ENCODE peak calls at places on chromosomes 2 and 18, in six cellular contexts. One of them, this sample, is unnamed.

GRCh38 chr2:68345129-68345875 is 19.8 kb upstream of the PLEK start:
- DNase-seq in heart left ventricle: no peak
- DNase-seq in nephron progenitor cell: no peak
- DNase-seq in heart right ventricle: no peak
- DNase-seq in neural crest cell: no peak
- DNase-seq in glutamatergic neuron: no peak
- DNase-seq in this sample: no peak

GRCh38 chr2:32246911-32247310 is 17.8 kb downstream of the NLRC4 start:
- DNase-seq in heart right ventricle: no peak
- DNase-seq in heart left ventricle: no peak
- DNase-seq in neural crest cell: no peak
- DNase-seq in nephron progenitor cell: no peak
- DNase-seq in glutamatergic neuron: no peak
- DNase-seq in this sample: no peak

GRCh38 chr2:168633895-168634294 is 168.5 kb upstream of the NOSTRIN start:
- DNase-seq in nephron progenitor cell: no peak
- DNase-seq in glutamatergic neuron: no peak
- DNase-seq in heart left ventricle: no peak
- DNase-seq in neural crest cell: no peak
- DNase-seq in heart right ventricle: no peak
- DNase-seq in this sample: no peak

GRCh38 chr18:5584751-5585417 is 41.1 kb upstream of the EPB41L3 start:
- DNase-seq in neural crest cell: no peak
- DNase-seq in glutamatergic neuron: no peak
- DNase-seq in heart left ventricle: no peak
- DNase-seq in nephron progenitor cell: no peak
- DNase-seq in heart right ventricle: no peak
- DNase-seq in this sample: peak; percentile 72

GRCh38 chr2:200507179-200507578 is 2.7 kb downstream of the KCTD18 start:
- DNase-seq in heart left ventricle: no peak
- DNase-seq in nephron progenitor cell: no peak
- DNase-seq in heart right ventricle: no peak
- DNase-seq in neural crest cell: no peak
- DNase-seq in glutamatergic neuron: no peak
- DNase-seq in this sample: no peak

GRCh38 chr18:62499263-62499650 is 23.6 kb upstream of the ZCCHC2 start:
- DNase-seq in heart left ventricle: peak; percentile 58
- DNase-seq in neural crest cell: peak; percentile 36
- DNase-seq in glutamatergic neuron: no peak
- DNase-seq in nephron progenitor cell: no peak
- DNase-seq in heart right ventricle: no peak
- DNase-seq in this sample: no peak

GRCh38 chr2:28606986-28607441 is 111.2 kb downstream of the PLB1 start:
- DNase-seq in heart left ventricle: no peak
- DNase-seq in nephron progenitor cell: peak; percentile 35
- DNase-seq in neural crest cell: no peak
- DNase-seq in glutamatergic neuron: no peak
- DNase-seq in heart right ventricle: no peak
- DNase-seq in this sample: no peak

GRCh38 chr2:239287461-239287860 is 113.4 kb downstream of the HDAC4 start:
- DNase-seq in glutamatergic neuron: no peak
- DNase-seq in nephron progenitor cell: no peak
- DNase-seq in heart left ventricle: no peak
- DNase-seq in heart right ventricle: no peak
- DNase-seq in neural crest cell: no peak
- DNase-seq in this sample: no peak

GRCh38 chr2:231219289-231219688 is 20.9 kb downstream of the ARMC9 start:
- DNase-seq in heart right ventricle: no peak
- DNase-seq in glutamatergic neuron: no peak
- DNase-seq in nephron progenitor cell: no peak
- DNase-seq in heart left ventricle: no peak
- DNase-seq in neural crest cell: no peak
- DNase-seq in this sample: no peak

GRCh38 chr2:111192778-111193368 is 72.2 kb downstream of the BCL2L11 start:
- DNase-seq in heart right ventricle: no peak
- DNase-seq in heart left ventricle: no peak
- DNase-seq in neural crest cell: no peak
- DNase-seq in nephron progenitor cell: no peak
- DNase-seq in glutamatergic neuron: no peak
- DNase-seq in this sample: no peak

GRCh38 chr2:233999182-233999581 is 51.3 kb upstream of the SPP2 start:
- DNase-seq in neural crest cell: no peak
- DNase-seq in glutamatergic neuron: peak; percentile 46
- DNase-seq in heart right ventricle: no peak
- DNase-seq in nephron progenitor cell: no peak
- DNase-seq in heart left ventricle: no peak
- DNase-seq in this sample: no peak

GRCh38 chr2:174776223-174776622 is 12.0 kb upstream of the CHRNA1 start:
- DNase-seq in heart left ventricle: no peak
- DNase-seq in heart right ventricle: no peak
- DNase-seq in glutamatergic neuron: peak; percentile 52
- DNase-seq in nephron progenitor cell: no peak
- DNase-seq in neural crest cell: no peak
- DNase-seq in this sample: no peak
- TF ChIP-seq CTCF in heart left ventricle: no peak
- TF ChIP-seq CTCF in heart right ventricle: no peak
- TF ChIP-seq CTCF in glutamatergic neuron: peak; percentile 66
- TF ChIP-seq CTCF in nephron progenitor cell: no peak
- TF ChIP-seq CTCF in neural crest cell: peak; percentile 51
- TF ChIP-seq CTCF in this sample: peak; percentile 43

GRCh38 chr18:10321576-10321975 is 132.9 kb upstream of the APCDD1 start:
- DNase-seq in neural crest cell: no peak
- DNase-seq in nephron progenitor cell: peak; percentile 23
- DNase-seq in heart left ventricle: no peak
- DNase-seq in heart right ventricle: no peak
- DNase-seq in glutamatergic neuron: no peak
- DNase-seq in this sample: no peak
- TF ChIP-seq CTCF in neural crest cell: no peak
- TF ChIP-seq CTCF in nephron progenitor cell: no peak
- TF ChIP-seq CTCF in heart left ventricle: no peak
- TF ChIP-seq CTCF in heart right ventricle: no peak
- TF ChIP-seq CTCF in glutamatergic neuron: no peak
- TF ChIP-seq CTCF in this sample: no peak

GRCh38 chr2:194486316-194486715 is 1170.7 kb upstream of the SLC39A10 start:
- DNase-seq in neural crest cell: no peak
- DNase-seq in heart left ventricle: no peak
- DNase-seq in nephron progenitor cell: no peak
- DNase-seq in glutamatergic neuron: no peak
- DNase-seq in heart right ventricle: no peak
- DNase-seq in this sample: no peak

DNA sequence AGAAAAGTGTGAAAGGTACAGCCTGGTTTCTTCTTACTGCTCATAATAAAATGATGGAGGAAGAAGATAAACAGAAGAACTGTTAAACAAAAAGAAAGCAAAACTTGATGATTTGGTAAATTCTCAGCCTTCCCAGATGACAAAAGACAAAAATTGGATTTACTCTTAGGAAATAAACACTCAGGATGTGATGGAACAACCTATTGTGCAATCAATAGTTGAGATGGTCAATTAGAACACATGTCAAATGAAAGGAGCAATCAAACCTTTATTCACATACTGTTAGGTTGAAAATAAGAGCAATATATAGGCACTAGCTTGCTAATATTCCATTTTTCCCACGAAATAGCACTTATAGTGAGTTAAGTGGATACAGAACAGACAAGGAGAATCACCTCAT is 1174.0 kb upstream of the SLC39A10 start:
- DNase-seq in neural crest cell: no peak
- DNase-seq in heart right ventricle: no peak
- DNase-seq in glutamatergic neuron: no peak
- DNase-seq in heart left ventricle: no peak
- DNase-seq in nephron progenitor cell: no peak
- DNase-seq in this sample: no peak
- TF ChIP-seq CTCF in neural crest cell: no peak
- TF ChIP-seq CTCF in heart right ventricle: no peak
- TF ChIP-seq CTCF in glutamatergic neuron: no peak
- TF ChIP-seq CTCF in heart left ventricle: no peak
- TF ChIP-seq CTCF in nephron progenitor cell: no peak
- TF ChIP-seq CTCF in this sample: no peak

GRCh38 chr18:26547302-26548143 is 830 bp downstream of the KCTD1 start:
- DNase-seq in nephron progenitor cell: peak; percentile 78
- DNase-seq in glutamatergic neuron: peak; percentile 85
- DNase-seq in heart left ventricle: peak; percentile 82
- DNase-seq in heart right ventricle: peak; percentile 50
- DNase-seq in neural crest cell: peak; percentile 65
- DNase-seq in this sample: peak; percentile 48
- TF ChIP-seq CTCF in nephron progenitor cell: peak; percentile 39
- TF ChIP-seq CTCF in glutamatergic neuron: peak; percentile 29
- TF ChIP-seq CTCF in heart left ventricle: peak; percentile 25
- TF ChIP-seq CTCF in heart right ventricle: no peak
- TF ChIP-seq CTCF in neural crest cell: peak; percentile 66
- TF ChIP-seq CTCF in this sample: peak; percentile 59

GRCh38 chr2:139478191-139478914 is 698.2 kb upstream of the NXPH2 start:
- DNase-seq in heart left ventricle: no peak
- DNase-seq in neural crest cell: no peak
- DNase-seq in glutamatergic neuron: no peak
- DNase-seq in heart right ventricle: no peak
- DNase-seq in nephron progenitor cell: no peak
- DNase-seq in this sample: peak; percentile 48
- TF ChIP-seq CTCF in heart left ventricle: no peak
- TF ChIP-seq CTCF in neural crest cell: peak; percentile 21
- TF ChIP-seq CTCF in glutamatergic neuron: peak; percentile 16
- TF ChIP-seq CTCF in heart right ventricle: no peak
- TF ChIP-seq CTCF in nephron progenitor cell: no peak
- TF ChIP-seq CTCF in this sample: peak; percentile 21

DNA sequence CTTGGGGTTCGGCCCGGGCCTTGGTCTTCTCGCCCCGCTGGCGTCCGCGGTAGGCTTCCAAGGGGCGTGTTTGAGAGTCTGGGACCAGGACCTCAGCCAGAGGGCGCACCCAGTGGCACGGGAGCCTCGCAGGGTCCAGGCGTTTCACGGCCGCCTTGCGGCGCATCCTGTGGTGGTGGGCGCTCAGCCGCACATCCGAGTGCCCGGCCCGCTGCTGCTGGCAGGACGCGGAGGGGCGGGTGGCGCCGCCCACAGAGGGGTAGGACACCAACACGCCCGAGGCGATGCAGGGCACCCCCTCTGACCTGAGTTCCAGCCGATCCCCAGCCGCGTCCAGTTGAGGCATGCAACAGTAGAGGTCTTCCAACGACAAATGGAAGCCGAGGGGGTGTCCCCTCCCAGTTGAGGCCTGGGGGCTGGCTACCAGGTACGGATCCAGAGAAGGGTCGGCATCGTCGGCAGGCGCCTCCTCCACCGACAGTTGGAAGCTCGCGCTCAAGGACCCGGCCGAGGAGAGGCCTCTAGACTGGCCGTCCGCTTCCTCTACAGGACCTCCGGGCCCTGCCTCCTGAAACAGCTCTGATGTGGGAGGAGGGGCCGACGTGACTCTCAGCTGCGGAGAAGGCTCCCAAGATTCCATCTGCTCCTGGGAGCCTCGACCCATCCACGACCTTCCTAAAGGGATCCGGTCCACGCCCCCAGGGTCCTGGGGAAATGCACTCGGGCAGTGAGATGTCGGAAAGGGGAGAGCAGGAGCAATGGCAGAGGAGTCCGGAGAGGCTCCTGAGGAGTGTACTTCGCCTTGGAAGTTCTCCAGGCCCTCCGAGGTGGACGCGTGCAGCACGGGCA is 6.3 kb downstream of the C2orf81 start:
- DNase-seq in neural crest cell: no peak
- DNase-seq in nephron progenitor cell: no peak
- DNase-seq in heart left ventricle: peak; percentile 80
- DNase-seq in heart right ventricle: peak; percentile 64
- DNase-seq in glutamatergic neuron: peak; percentile 47
- DNase-seq in this sample: no peak
- TF ChIP-seq CTCF in neural crest cell: no peak
- TF ChIP-seq CTCF in nephron progenitor cell: no peak
- TF ChIP-seq CTCF in heart left ventricle: peak; percentile 30
- TF ChIP-seq CTCF in heart right ventricle: peak; percentile 12
- TF ChIP-seq CTCF in glutamatergic neuron: no peak
- TF ChIP-seq CTCF in this sample: peak; percentile 49

DNA sequence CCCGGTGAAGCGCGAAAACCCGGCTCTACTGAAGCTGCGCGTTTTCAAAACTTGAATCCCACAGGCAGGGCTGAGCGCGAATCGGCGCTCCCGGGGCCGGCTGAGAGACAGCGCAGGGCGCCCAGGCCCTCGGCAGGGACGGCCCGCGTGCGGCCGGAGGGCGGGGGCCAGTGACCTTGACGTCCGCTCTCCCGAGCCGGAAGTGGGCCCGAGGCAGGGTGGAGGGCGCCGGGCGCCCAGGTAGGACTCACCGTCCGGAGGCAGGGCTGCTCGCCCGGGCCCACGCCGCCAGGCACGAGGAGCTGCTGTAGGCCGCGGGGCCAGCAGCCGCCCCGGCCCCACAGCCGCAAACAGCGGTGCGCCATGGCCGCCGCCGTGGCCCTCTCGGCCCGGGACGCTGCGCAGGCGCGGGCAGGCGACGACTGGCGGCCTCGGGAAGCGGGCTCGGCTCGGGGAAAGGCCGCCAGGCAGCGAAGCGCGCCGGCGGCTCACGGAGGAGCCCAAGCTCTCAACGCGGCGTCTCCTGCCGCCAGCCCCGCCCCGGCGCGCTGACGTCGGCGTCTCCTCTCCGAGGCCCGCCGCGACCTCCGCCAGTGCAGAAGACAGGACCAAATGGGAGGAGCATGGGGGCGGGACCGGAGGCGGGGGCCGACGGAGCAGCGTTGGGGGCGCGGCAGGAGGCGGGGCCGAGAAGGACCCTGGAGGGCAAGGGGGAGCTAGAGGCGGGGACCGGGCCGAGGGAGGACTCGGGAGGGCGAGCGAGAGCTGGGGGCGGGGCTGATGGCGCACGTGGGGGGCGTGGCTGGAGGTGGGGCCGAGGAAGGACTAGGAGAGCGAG is at the start of gene AFG3L2:
- DNase-seq in glutamatergic neuron: peak; percentile 100
- DNase-seq in heart left ventricle: peak; percentile 100
- DNase-seq in heart right ventricle: peak; percentile 100
- DNase-seq in neural crest cell: peak; percentile 54
- DNase-seq in nephron progenitor cell: peak; percentile 100
- DNase-seq in this sample: peak; percentile 95
- TF ChIP-seq CTCF in glutamatergic neuron: no peak
- TF ChIP-seq CTCF in heart left ventricle: no peak
- TF ChIP-seq CTCF in heart right ventricle: no peak
- TF ChIP-seq CTCF in neural crest cell: no peak
- TF ChIP-seq CTCF in nephron progenitor cell: no peak
- TF ChIP-seq CTCF in this sample: no peak

GRCh38 chr18:79964330-79965118 is at the start of gene HSBP1L1:
- DNase-seq in heart right ventricle: no peak
- DNase-seq in nephron progenitor cell: peak; percentile 80
- DNase-seq in glutamatergic neuron: peak; percentile 77
- DNase-seq in neural crest cell: peak; percentile 64
- DNase-seq in heart left ventricle: peak; percentile 83
- DNase-seq in this sample: no peak
- TF ChIP-seq CTCF in heart right ventricle: peak; percentile 19
- TF ChIP-seq CTCF in nephron progenitor cell: no peak
- TF ChIP-seq CTCF in glutamatergic neuron: no peak
- TF ChIP-seq CTCF in neural crest cell: peak; percentile 39
- TF ChIP-seq CTCF in heart left ventricle: peak; percentile 27
- TF ChIP-seq CTCF in this sample: peak; percentile 21

This sample was measured in retinal pigment epithelial cell.